ENCODE peak calls at places on chromosomes 6 and 20, in nine cellular contexts. W, Q, M, S, A, J, Z, D and L are unnamed samples.

GRCh38 chr6:45388328-45388727 is 10.6 kb upstream of the SUPT3H start:
- DNase-seq in W (no peak), Q (no peak), M (no peak), S (no peak), A (no peak), J (no peak), Z (no peak), D (no peak), L (no peak)

GRCh38 chr20:17895641-17896246 is 72.8 kb downstream of the SNX5 start:
- DNase-seq in W (no peak), Q (peak; percentile 83), M (peak; percentile 73), S (no peak), A (peak; percentile 29), J (peak; percentile 74), Z (no peak), D (no peak), L (no peak)

GRCh38 chr20:63495771-63496403 is 3.0 kb downstream of the EEF1A2 start:
- DNase-seq in W (peak; percentile 88), Q (peak; percentile 79), M (peak; percentile 35), S (peak; percentile 58), A (peak; percentile 78), J (peak; percentile 62), Z (peak; percentile 85), D (peak; percentile 83), L (no peak)

GRCh38 chr6:37308084-37308817 is 45.5 kb upstream of the RNF8 start:
- DNase-seq in W (no peak), Q (no peak), M (no peak), S (no peak), A (no peak), J (no peak), Z (no peak), D (no peak), L (no peak)

GRCh38 chr6:137497722-137498463 is 3.7 kb upstream of the OLIG3 start:
- DNase-seq in W (peak; percentile 58), Q (no peak), M (no peak), S (no peak), A (no peak), J (no peak), Z (no peak), D (peak; percentile 36), L (no peak)

GRCh38 chr20:17794400-17794799 is 94.6 kb downstream of the BANF2 start:
- DNase-seq in W (no peak), Q (no peak), M (no peak), S (no peak), A (no peak), J (no peak), Z (peak; percentile 83), D (no peak), L (no peak)

GRCh38 chr6:132673376-132674094 is 14.6 kb upstream of the TAAR1 start:
- DNase-seq in W (no peak), Q (no peak), M (peak; percentile 12), S (no peak), A (no peak), J (no peak), Z (no peak), D (peak; percentile 44), L (no peak)

GRCh38 chr6:31794866-31795615 is 511 bp downstream of the VARS1 start:
- DNase-seq in W (no peak), Q (peak; percentile 51), M (no peak), S (no peak), A (peak; percentile 27), J (no peak), Z (peak; percentile 62), D (no peak), L (no peak)

GRCh38 chr6:141808662-141809061 is 324.1 kb upstream of the GJE1 start:
- DNase-seq in W (peak; percentile 43), Q (no peak), M (no peak), S (no peak), A (no peak), J (no peak), Z (no peak), D (no peak), L (no peak)

GRCh38 chr6:91744576-91744975 is 1157.7 kb upstream of the MAP3K7 start:
- DNase-seq in W (no peak), Q (no peak), M (no peak), S (no peak), A (no peak), J (no peak), Z (no peak), D (no peak), L (no peak)

GRCh38 chr6:27871919-27872633 is 40.1 kb downstream of the OR2B2 start:
- DNase-seq in W (peak; percentile 88), Q (peak; percentile 60), M (peak; percentile 94), S (peak; percentile 90), A (peak; percentile 85), J (peak; percentile 41), Z (peak; percentile 45), D (peak; percentile 78), L (peak; percentile 76)

GRCh38 chr20:4038047-4038459 is 22.7 kb upstream of the RNF24 start:
- DNase-seq in W (peak; percentile 46), Q (peak; percentile 65), M (peak; percentile 75), S (peak; percentile 34), A (peak; percentile 80), J (no peak), Z (no peak), D (peak; percentile 68), L (no peak)

GRCh38 chr6:166156942-166157341 is 10.7 kb downstream of the TBXT start:
- DNase-seq in W (peak; percentile 44), Q (no peak), M (no peak), S (peak; percentile 17), A (no peak), J (no peak), Z (no peak), D (no peak), L (no peak)
- TF ChIP-seq CTCF in W (peak; percentile 66), Q (no peak), M (no peak), S (peak; percentile 48), A (no peak), J (no peak), Z (no peak), D (no peak), L (peak; percentile 44)

GRCh38 chr6:110331383-110331782 is 26.8 kb downstream of the METTL24 start:
- DNase-seq in W (no peak), Q (no peak), M (no peak), S (no peak), A (no peak), J (no peak), Z (no peak), D (no peak), L (no peak)

GRCh38 chr6:110329348-110329728 is 28.8 kb downstream of the METTL24 start:
- DNase-seq in W (no peak), Q (no peak), M (no peak), S (no peak), A (no peak), J (peak; percentile 52), Z (no peak), D (no peak), L (no peak)

GRCh38 chr6:110331816-110332215 is 26.3 kb downstream of the METTL24 start:
- DNase-seq in W (no peak), Q (peak; percentile 40), M (no peak), S (no peak), A (no peak), J (no peak), Z (no peak), D (no peak), L (no peak)

GRCh38 chr6:110328231-110328630 is 29.9 kb downstream of the METTL24 start:
- DNase-seq in W (no peak), Q (no peak), M (no peak), S (no peak), A (no peak), J (no peak), Z (no peak), D (no peak), L (no peak)

GRCh38 chr6:110329729-110330436 is 28.3 kb downstream of the METTL24 start:
- DNase-seq in W (no peak), Q (no peak), M (peak; percentile 1), S (no peak), A (no peak), J (no peak), Z (peak; percentile 29), D (peak; percentile 38), L (no peak)
- H3K4me3 ChIP-seq in W (no peak overlapping the region), Q (peak overlapping the region; percentile 40), M (peak overlapping the region; percentile 27), S (no peak overlapping the region), A (no peak overlapping the region), J (peak overlapping the region; percentile 35), Z (peak overlapping the region; percentile 18), D (no peak overlapping the region), L (no peak overlapping the region)

GRCh38 chr6:64694356-64694755 is 1012.7 kb downstream of the EYS start:
- DNase-seq in W (peak; percentile 8), Q (no peak), M (no peak), S (no peak), A (no peak), J (no peak), Z (no peak), D (no peak), L (no peak)
- H3K9me3 ChIP-seq in W (no peaks in the 10 kb centered on the region), Q (no peaks in the 10 kb centered on the region), M (no peaks in the 10 kb centered on the region), S (no peaks in the 10 kb centered on the region), A (no peaks in the 10 kb centered on the region), J (no peaks in the 10 kb centered on the region), Z (no peaks in the 10 kb centered on the region), D (peaks cover 8% of the 10 kb centered on the region), L (no peaks in the 10 kb centered on the region)

GRCh38 chr6:22146581-22147468 is 150.0 kb downstream of the PRL start:
- DNase-seq in W (no peak), Q (peak; percentile 27), M (no peak), S (no peak), A (no peak), J (no peak), Z (no peak), D (peak; percentile 27), L (no peak)

GRCh38 chr6:22141271-22141745 is 155.5 kb downstream of the PRL start:
- DNase-seq in W (no peak), Q (peak; percentile 42), M (no peak), S (peak; percentile 62), A (no peak), J (no peak), Z (no peak), D (no peak), L (no peak)

GRCh38 chr6:22145294-22145693 is 151.5 kb downstream of the PRL start:
- DNase-seq in W (no peak), Q (no peak), M (no peak), S (no peak), A (no peak), J (no peak), Z (no peak), D (no peak), L (no peak)

GRCh38 chr6:22145823-22146379 is 150.9 kb downstream of the PRL start:
- DNase-seq in W (no peak), Q (peak; percentile 25), M (peak; percentile 17), S (peak; percentile 13), A (no peak), J (no peak), Z (no peak), D (no peak), L (no peak)

GRCh38 chr6:22142931-22143330 is 153.9 kb downstream of the PRL start:
- DNase-seq in W (no peak), Q (no peak), M (no peak), S (no peak), A (no peak), J (no peak), Z (no peak), D (no peak), L (no peak)
- TF ChIP-seq CTCF in W (no peak), Q (no peak), M (no peak), S (no peak), A (no peak), J (no peak), Z (no peak), D (no peak), L (no peak)